ENCODE peak calls at places on chromosome 22, in six cellular contexts. One of them, this sample, is unnamed.
A peak's percentile ranks its signal among the peaks of the same experiment; 100 is the strongest.

GRCh38 chr22:35761037-35761436 is 43.4 kb downstream of the APOL5 start:
- DNase-seq in HepG2: peak; percentile 20
- DNase-seq in fibroblast of lung: peak; percentile 45
- DNase-seq in MM.1S: peak; percentile 11
- DNase-seq in cardiac fibroblast: peak; percentile 30
- DNase-seq in brain microvascular endothelial cell: no peak
- DNase-seq in this sample: no peak

GRCh38 chr22:50526849-50527801 is 1.7 kb upstream of the SCO2 start:
- DNase-seq in HepG2: peak; percentile 70
- DNase-seq in fibroblast of lung: peak; percentile 35
- DNase-seq in MM.1S: no peak
- DNase-seq in cardiac fibroblast: peak; percentile 29
- DNase-seq in brain microvascular endothelial cell: no peak
- DNase-seq in this sample: no peak

GRCh38 chr22:50701076-50701419 is 28.4 kb downstream of the SHANK3 start:
- DNase-seq in HepG2: peak; percentile 18
- DNase-seq in fibroblast of lung: no peak
- DNase-seq in MM.1S: no peak
- DNase-seq in cardiac fibroblast: no peak
- DNase-seq in brain microvascular endothelial cell: no peak
- DNase-seq in this sample: no peak

GRCh38 chr22:30214703-30215405 is 31.7 kb downstream of the LIF start:
- DNase-seq in HepG2: no peak
- DNase-seq in fibroblast of lung: no peak
- DNase-seq in MM.1S: no peak
- DNase-seq in cardiac fibroblast: peak; percentile 57
- DNase-seq in brain microvascular endothelial cell: no peak
- DNase-seq in this sample: no peak

GRCh38 chr22:49423125-49423650 is 404.5 kb downstream of the BRD1 start:
- DNase-seq in HepG2: no peak
- DNase-seq in fibroblast of lung: no peak
- DNase-seq in MM.1S: peak; percentile 55
- DNase-seq in cardiac fibroblast: no peak
- DNase-seq in brain microvascular endothelial cell: no peak
- DNase-seq in this sample: no peak

GRCh38 chr22:28254396-28254795 is 335.3 kb upstream of the PITPNB start:
- DNase-seq in HepG2: no peak
- DNase-seq in fibroblast of lung: no peak
- DNase-seq in MM.1S: no peak
- DNase-seq in cardiac fibroblast: no peak
- DNase-seq in brain microvascular endothelial cell: no peak
- DNase-seq in this sample: no peak

GRCh38 chr22:17164392-17165024 is 5.4 kb upstream of the HDHD5 start:
- DNase-seq in HepG2: no peak
- DNase-seq in fibroblast of lung: no peak
- DNase-seq in MM.1S: no peak
- DNase-seq in cardiac fibroblast: peak; percentile 15
- DNase-seq in brain microvascular endothelial cell: no peak
- DNase-seq in this sample: no peak

GRCh38 chr22:42873361-42873760 is 16.3 kb upstream of the ARFGAP3 start:
- DNase-seq in HepG2: no peak
- DNase-seq in fibroblast of lung: no peak
- DNase-seq in MM.1S: no peak
- DNase-seq in cardiac fibroblast: no peak
- DNase-seq in brain microvascular endothelial cell: no peak
- DNase-seq in this sample: no peak

GRCh38 chr22:29306175-29306829 is at the start of gene GAS2L1:
- DNase-seq in HepG2: peak; percentile 54
- DNase-seq in fibroblast of lung: peak; percentile 80
- DNase-seq in MM.1S: peak; percentile 58
- DNase-seq in cardiac fibroblast: peak; percentile 80
- DNase-seq in brain microvascular endothelial cell: peak; percentile 73
- DNase-seq in this sample: no peak

GRCh38 chr22:50271519-50271970 is 1.4 kb upstream of the MAPK11 start:
- DNase-seq in HepG2: peak; percentile 34
- DNase-seq in fibroblast of lung: peak; percentile 43
- DNase-seq in MM.1S: peak; percentile 61
- DNase-seq in cardiac fibroblast: peak; percentile 56
- DNase-seq in brain microvascular endothelial cell: no peak
- DNase-seq in this sample: no peak

GRCh38 chr22:44246615-44247326 is 66.0 kb downstream of the SHISAL1 start:
- DNase-seq in HepG2: no peak
- DNase-seq in fibroblast of lung: no peak
- DNase-seq in MM.1S: no peak
- DNase-seq in cardiac fibroblast: no peak
- DNase-seq in brain microvascular endothelial cell: no peak
- DNase-seq in this sample: no peak

GRCh38 chr22:41478473-41478872 is 9.6 kb downstream of the ACO2 start:
- DNase-seq in HepG2: no peak
- DNase-seq in fibroblast of lung: no peak
- DNase-seq in MM.1S: no peak
- DNase-seq in cardiac fibroblast: no peak
- DNase-seq in brain microvascular endothelial cell: no peak
- DNase-seq in this sample: no peak

GRCh38 chr22:50733521-50734342 is 4.3 kb upstream of the ACR start:
- DNase-seq in HepG2: no peak
- DNase-seq in fibroblast of lung: peak; percentile 57
- DNase-seq in MM.1S: peak; percentile 73
- DNase-seq in cardiac fibroblast: peak; percentile 19
- DNase-seq in brain microvascular endothelial cell: no peak
- DNase-seq in this sample: no peak

GRCh38 chr22:37187552-37187890 is 526 bp downstream of the C1QTNF6 start:
- DNase-seq in HepG2: no peak
- DNase-seq in fibroblast of lung: no peak
- DNase-seq in MM.1S: no peak
- DNase-seq in cardiac fibroblast: peak; percentile 55
- DNase-seq in brain microvascular endothelial cell: no peak
- DNase-seq in this sample: no peak

GRCh38 chr22:44024288-44024908 is at the start of gene PARVB:
- DNase-seq in HepG2: no peak
- DNase-seq in fibroblast of lung: no peak
- DNase-seq in MM.1S: peak; percentile 32
- DNase-seq in cardiac fibroblast: peak; percentile 29
- DNase-seq in brain microvascular endothelial cell: no peak
- DNase-seq in this sample: no peak

GRCh38 chr22:10961043-10961860 is 4566.7 kb upstream of the OR11H1 start:
- DNase-seq in HepG2: no peak
- DNase-seq in fibroblast of lung: no peak
- DNase-seq in MM.1S: no peak
- DNase-seq in cardiac fibroblast: no peak
- DNase-seq in brain microvascular endothelial cell: no peak
- DNase-seq in this sample: no peak

GRCh38 chr22:25186140-25186539 is 13.5 kb upstream of the CRYBB3 start:
- DNase-seq in HepG2: no peak
- DNase-seq in fibroblast of lung: no peak
- DNase-seq in MM.1S: no peak
- DNase-seq in cardiac fibroblast: no peak
- DNase-seq in brain microvascular endothelial cell: no peak
- DNase-seq in this sample: no peak

GRCh38 chr22:27853404-27853803 is 51.8 kb upstream of the MN1 start:
- DNase-seq in HepG2: no peak
- DNase-seq in fibroblast of lung: peak; percentile 46
- DNase-seq in MM.1S: no peak
- DNase-seq in cardiac fibroblast: peak; percentile 49
- DNase-seq in brain microvascular endothelial cell: no peak
- DNase-seq in this sample: no peak

GRCh38 chr22:32904044-32904443 is 102.5 kb downstream of the TIMP3 start:
- DNase-seq in HepG2: peak; percentile 23
- DNase-seq in fibroblast of lung: peak; percentile 36
- DNase-seq in MM.1S: peak; percentile 17
- DNase-seq in cardiac fibroblast: peak; percentile 35
- DNase-seq in brain microvascular endothelial cell: peak; percentile 42
- DNase-seq in this sample: no peak

GRCh38 chr22:44917372-44918165 is 92.2 kb downstream of the PHF21B start:
- DNase-seq in HepG2: no peak
- DNase-seq in fibroblast of lung: no peak
- DNase-seq in MM.1S: no peak
- DNase-seq in cardiac fibroblast: no peak
- DNase-seq in brain microvascular endothelial cell: no peak
- DNase-seq in this sample: no peak

GRCh38 chr22:40703174-40703573 is 23.9 kb downstream of the MCHR1 start:
- DNase-seq in HepG2: no peak
- DNase-seq in fibroblast of lung: no peak
- DNase-seq in MM.1S: no peak
- DNase-seq in cardiac fibroblast: no peak
- DNase-seq in brain microvascular endothelial cell: no peak
- DNase-seq in this sample: no peak

GRCh38 chr22:20990184-20991180 is 8.4 kb downstream of the LZTR1 start:
- DNase-seq in HepG2: no peak
- DNase-seq in fibroblast of lung: no peak
- DNase-seq in MM.1S: no peak
- DNase-seq in cardiac fibroblast: no peak
- DNase-seq in brain microvascular endothelial cell: no peak
- DNase-seq in this sample: no peak

GRCh38 chr22:36055376-36056310 is 27.0 kb upstream of the RBFOX2 start:
- DNase-seq in HepG2: no peak
- DNase-seq in fibroblast of lung: peak; percentile 64
- DNase-seq in MM.1S: no peak
- DNase-seq in cardiac fibroblast: no peak
- DNase-seq in brain microvascular endothelial cell: peak; percentile 61
- DNase-seq in this sample: no peak

GRCh38 chr22:26522592-26522991 is 10.3 kb upstream of the TFIP11 start:
- DNase-seq in HepG2: no peak
- DNase-seq in fibroblast of lung: no peak
- DNase-seq in MM.1S: no peak
- DNase-seq in cardiac fibroblast: no peak
- DNase-seq in brain microvascular endothelial cell: no peak
- DNase-seq in this sample: no peak

GRCh38 chr22:45019861-45020655 is 10.3 kb upstream of the PHF21B start:
- DNase-seq in HepG2: no peak
- DNase-seq in fibroblast of lung: no peak
- DNase-seq in MM.1S: no peak
- DNase-seq in cardiac fibroblast: no peak
- DNase-seq in brain microvascular endothelial cell: no peak
- DNase-seq in this sample: no peak

DNA sequence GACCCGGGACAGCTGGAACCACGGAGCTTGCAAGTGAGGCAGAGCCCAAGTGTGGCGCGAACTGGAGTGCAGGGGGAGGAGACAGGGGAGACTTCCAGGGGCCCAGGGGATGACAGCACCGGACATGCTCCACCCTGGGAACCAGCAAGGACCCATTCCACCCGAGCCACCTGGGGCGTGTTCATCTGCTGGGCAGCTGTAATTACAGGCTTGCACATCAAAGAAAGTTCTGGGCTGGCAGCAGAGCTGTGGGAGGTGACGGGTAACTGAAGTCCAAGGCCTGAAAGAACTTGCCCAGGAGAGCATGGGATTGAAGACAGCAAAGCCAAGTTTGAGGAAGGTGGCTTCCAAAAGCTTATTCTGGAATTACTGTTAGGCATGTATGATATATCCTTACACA is 16.3 kb downstream of the CERK start:
- DNase-seq in HepG2: no peak
- DNase-seq in fibroblast of lung: no peak
- DNase-seq in MM.1S: no peak
- DNase-seq in cardiac fibroblast: no peak
- DNase-seq in brain microvascular endothelial cell: no peak
- DNase-seq in this sample: no peak
- H3K4me3 ChIP-seq in HepG2: no peak overlapping the region
- H3K4me3 ChIP-seq in fibroblast of lung: no peak overlapping the region
- H3K4me3 ChIP-seq in MM.1S: no peak overlapping the region
- H3K4me3 ChIP-seq in cardiac fibroblast: no peak overlapping the region
- H3K4me3 ChIP-seq in brain microvascular endothelial cell: no peak overlapping the region
- H3K4me3 ChIP-seq in this sample: no peak overlapping the region

GRCh38 chr22:23026777-23027176 is 43.5 kb upstream of the GNAZ start:
- DNase-seq in HepG2: no peak
- DNase-seq in fibroblast of lung: no peak
- DNase-seq in MM.1S: no peak
- DNase-seq in cardiac fibroblast: no peak
- DNase-seq in brain microvascular endothelial cell: no peak
- DNase-seq in this sample: no peak

GRCh38 chr22:23032681-23033080 is 37.6 kb upstream of the GNAZ start:
- DNase-seq in HepG2: no peak
- DNase-seq in fibroblast of lung: no peak
- DNase-seq in MM.1S: no peak
- DNase-seq in cardiac fibroblast: no peak
- DNase-seq in brain microvascular endothelial cell: no peak
- DNase-seq in this sample: no peak

GRCh38 chr22:23033116-23033905 is 37.0 kb upstream of the GNAZ start:
- DNase-seq in HepG2: no peak
- DNase-seq in fibroblast of lung: no peak
- DNase-seq in MM.1S: no peak
- DNase-seq in cardiac fibroblast: no peak
- DNase-seq in brain microvascular endothelial cell: no peak
- DNase-seq in this sample: no peak

GRCh38 chr22:23031795-23032194 is 38.5 kb upstream of the GNAZ start:
- DNase-seq in HepG2: no peak
- DNase-seq in fibroblast of lung: no peak
- DNase-seq in MM.1S: no peak
- DNase-seq in cardiac fibroblast: no peak
- DNase-seq in brain microvascular endothelial cell: no peak
- DNase-seq in this sample: no peak

GRCh38 chr22:23029521-23030228 is 40.6 kb upstream of the GNAZ start:
- DNase-seq in HepG2: no peak
- DNase-seq in fibroblast of lung: no peak
- DNase-seq in MM.1S: no peak
- DNase-seq in cardiac fibroblast: no peak
- DNase-seq in brain microvascular endothelial cell: no peak
- DNase-seq in this sample: no peak
- TF ChIP-seq CTCF in HepG2: no peak
- TF ChIP-seq CTCF in fibroblast of lung: no peak
- TF ChIP-seq CTCF in MM.1S: no peak
- TF ChIP-seq CTCF in cardiac fibroblast: no peak
- TF ChIP-seq CTCF in brain microvascular endothelial cell: no peak
- TF ChIP-seq CTCF in this sample: no peak

GRCh38 chr22:38461057-38461413 is 6.0 kb upstream of the KCNJ4 start:
- DNase-seq in HepG2: no peak
- DNase-seq in fibroblast of lung: no peak
- DNase-seq in MM.1S: no peak
- DNase-seq in cardiac fibroblast: no peak
- DNase-seq in brain microvascular endothelial cell: no peak
- DNase-seq in this sample: no peak

GRCh38 chr22:38464992-38465672 is 2.8 kb upstream of the KDELR3 start:
- DNase-seq in HepG2: no peak
- DNase-seq in fibroblast of lung: no peak
- DNase-seq in MM.1S: no peak
- DNase-seq in cardiac fibroblast: no peak
- DNase-seq in brain microvascular endothelial cell: no peak
- DNase-seq in this sample: no peak

GRCh38 chr22:38462960-38463784 is 4.7 kb upstream of the KDELR3 start:
- DNase-seq in HepG2: peak; percentile 77
- DNase-seq in fibroblast of lung: no peak
- DNase-seq in MM.1S: no peak
- DNase-seq in cardiac fibroblast: no peak
- DNase-seq in brain microvascular endothelial cell: no peak
- DNase-seq in this sample: no peak

GRCh38 chr22:38460367-38460952 is 5.5 kb upstream of the KCNJ4 start:
- DNase-seq in HepG2: no peak
- DNase-seq in fibroblast of lung: no peak
- DNase-seq in MM.1S: no peak
- DNase-seq in cardiac fibroblast: no peak
- DNase-seq in brain microvascular endothelial cell: no peak
- DNase-seq in this sample: no peak

GRCh38 chr22:38461414-38462081 is 6.3 kb upstream of the KDELR3 start:
- DNase-seq in HepG2: peak; percentile 71
- DNase-seq in fibroblast of lung: peak; percentile 82
- DNase-seq in MM.1S: peak; percentile 85
- DNase-seq in cardiac fibroblast: peak; percentile 86
- DNase-seq in brain microvascular endothelial cell: peak; percentile 72
- DNase-seq in this sample: no peak
- H3K4me3 ChIP-seq in HepG2: peak overlapping the region; percentile 52
- H3K4me3 ChIP-seq in fibroblast of lung: no peak overlapping the region
- H3K4me3 ChIP-seq in MM.1S: no peak overlapping the region
- H3K4me3 ChIP-seq in cardiac fibroblast: no peak overlapping the region
- H3K4me3 ChIP-seq in brain microvascular endothelial cell: no peak overlapping the region
- H3K4me3 ChIP-seq in this sample: no peak overlapping the region

GRCh38 chr22:31872209-31872608 is 72.1 kb upstream of the YWHAH start:
- DNase-seq in HepG2: peak; percentile 33
- DNase-seq in fibroblast of lung: no peak
- DNase-seq in MM.1S: no peak
- DNase-seq in cardiac fibroblast: no peak
- DNase-seq in brain microvascular endothelial cell: no peak
- DNase-seq in this sample: no peak
- TF ChIP-seq CTCF in HepG2: peak; percentile 70
- TF ChIP-seq CTCF in fibroblast of lung: peak; percentile 1
- TF ChIP-seq CTCF in MM.1S: peak; percentile 8
- TF ChIP-seq CTCF in cardiac fibroblast: no peak
- TF ChIP-seq CTCF in brain microvascular endothelial cell: peak; percentile 9
- TF ChIP-seq CTCF in this sample: peak; percentile 8